ENCODE peak calls at places on chromosomes 6 and 20, in ten cellular contexts. One of them, this sample, is unnamed. For H3K9me3, the result is how much of the 10 kb centered on the place peaks cover.

GRCh38 chr6:105272783-105273182 is 93.0 kb upstream of the POPDC3 start:
- DNase-seq in Karpas-422: no peak
- DNase-seq in A549: peak
- DNase-seq in mammary epithelial cell: no peak
- DNase-seq in WERI-Rb-1: peak
- DNase-seq in pancreas: peak
- DNase-seq in HCT116: no peak
- DNase-seq in astrocyte: no peak
- DNase-seq in mesenchymal stem cell: no peak
- DNase-seq in iPS DF 6.9: no peak
- DNase-seq in this sample: no peak

GRCh38 chr20:24590193-24590982 is 121.0 kb downstream of the SYNDIG1 start:
- DNase-seq in Karpas-422: no peak
- DNase-seq in A549: no peak
- DNase-seq in mammary epithelial cell: no peak
- DNase-seq in WERI-Rb-1: no peak
- DNase-seq in pancreas: no peak
- DNase-seq in HCT116: no peak
- DNase-seq in astrocyte: no peak
- DNase-seq in mesenchymal stem cell: no peak
- DNase-seq in iPS DF 6.9: no peak
- DNase-seq in this sample: no peak

GRCh38 chr6:94213176-94213575 is 793.8 kb upstream of the EPHA7 start:
- DNase-seq in Karpas-422: no peak
- DNase-seq in A549: no peak
- DNase-seq in mammary epithelial cell: no peak
- DNase-seq in WERI-Rb-1: no peak
- DNase-seq in pancreas: no peak
- DNase-seq in HCT116: no peak
- DNase-seq in astrocyte: no peak
- DNase-seq in mesenchymal stem cell: peak
- DNase-seq in iPS DF 6.9: no peak
- DNase-seq in this sample: no peak

GRCh38 chr6:10855233-10855632 is 16.9 kb upstream of the MAK start:
- DNase-seq in Karpas-422: no peak
- DNase-seq in A549: no peak
- DNase-seq in mammary epithelial cell: no peak
- DNase-seq in WERI-Rb-1: no peak
- DNase-seq in pancreas: no peak
- DNase-seq in HCT116: no peak
- DNase-seq in astrocyte: no peak
- DNase-seq in mesenchymal stem cell: no peak
- DNase-seq in iPS DF 6.9: no peak
- DNase-seq in this sample: no peak

GRCh38 chr6:170212956-170213636 is 77.8 kb downstream of the DLL1 start:
- DNase-seq in Karpas-422: no peak
- DNase-seq in A549: no peak
- DNase-seq in mammary epithelial cell: no peak
- DNase-seq in WERI-Rb-1: no peak
- DNase-seq in pancreas: no peak
- DNase-seq in HCT116: no peak
- DNase-seq in astrocyte: no peak
- DNase-seq in mesenchymal stem cell: no peak
- DNase-seq in iPS DF 6.9: no peak
- DNase-seq in this sample: no peak

GRCh38 chr6:40350193-40350941 is 236.8 kb downstream of the LRFN2 start:
- DNase-seq in Karpas-422: no peak
- DNase-seq in A549: no peak
- DNase-seq in mammary epithelial cell: no peak
- DNase-seq in WERI-Rb-1: no peak
- DNase-seq in pancreas: no peak
- DNase-seq in HCT116: no peak
- DNase-seq in astrocyte: no peak
- DNase-seq in mesenchymal stem cell: no peak
- DNase-seq in iPS DF 6.9: no peak
- DNase-seq in this sample: no peak

GRCh38 chr6:1821188-1822183 is 211.8 kb downstream of the FOXC1 start:
- DNase-seq in Karpas-422: no peak
- DNase-seq in A549: no peak
- DNase-seq in mammary epithelial cell: no peak
- DNase-seq in WERI-Rb-1: no peak
- DNase-seq in pancreas: no peak
- DNase-seq in HCT116: no peak
- DNase-seq in astrocyte: peak
- DNase-seq in mesenchymal stem cell: no peak
- DNase-seq in iPS DF 6.9: no peak
- DNase-seq in this sample: no peak

GRCh38 chr6:45387236-45387635 is 9.5 kb upstream of the SUPT3H start:
- DNase-seq in Karpas-422: no peak
- DNase-seq in A549: no peak
- DNase-seq in mammary epithelial cell: no peak
- DNase-seq in WERI-Rb-1: no peak
- DNase-seq in pancreas: no peak
- DNase-seq in HCT116: no peak
- DNase-seq in astrocyte: peak
- DNase-seq in mesenchymal stem cell: no peak
- DNase-seq in iPS DF 6.9: no peak
- DNase-seq in this sample: no peak

DNA sequence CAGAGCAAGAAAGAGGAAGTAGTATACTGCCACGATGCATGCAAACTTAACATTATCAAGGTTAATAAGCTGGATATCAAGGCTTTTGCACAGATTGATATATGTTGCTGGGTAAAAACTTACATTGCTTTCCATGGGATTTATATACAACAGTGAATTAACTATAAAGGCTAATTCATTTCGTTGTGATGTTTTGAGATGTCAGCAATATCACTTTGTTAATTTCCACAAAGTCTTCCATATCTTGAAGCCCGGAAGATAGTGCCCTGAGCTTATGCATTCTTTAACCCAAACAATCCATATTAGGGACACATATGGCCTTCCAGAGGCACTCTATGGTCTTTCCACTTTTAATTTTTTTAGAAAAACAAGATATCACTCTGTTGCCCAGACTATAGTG is 603.5 kb downstream of the MAFB start:
- DNase-seq in Karpas-422: no peak
- DNase-seq in A549: no peak
- DNase-seq in mammary epithelial cell: no peak
- DNase-seq in WERI-Rb-1: no peak
- DNase-seq in pancreas: no peak
- DNase-seq in HCT116: no peak
- DNase-seq in astrocyte: no peak
- DNase-seq in mesenchymal stem cell: no peak
- DNase-seq in iPS DF 6.9: no peak
- DNase-seq in this sample: no peak
- H3K9me3 ChIP-seq in Karpas-422: under half
- H3K9me3 ChIP-seq in A549: under half
- H3K9me3 ChIP-seq in mammary epithelial cell: under half
- H3K9me3 ChIP-seq in WERI-Rb-1: under half
- H3K9me3 ChIP-seq in pancreas: under half
- H3K9me3 ChIP-seq in HCT116: under half
- H3K9me3 ChIP-seq in astrocyte: under half
- H3K9me3 ChIP-seq in mesenchymal stem cell: under half
- H3K9me3 ChIP-seq in iPS DF 6.9: under half
- H3K9me3 ChIP-seq in this sample: under half

GRCh38 chr6:6001443-6001842 is 5.3 kb downstream of the NRN1 start:
- DNase-seq in Karpas-422: no peak
- DNase-seq in A549: no peak
- DNase-seq in mammary epithelial cell: no peak
- DNase-seq in WERI-Rb-1: no peak
- DNase-seq in pancreas: no peak
- DNase-seq in HCT116: no peak
- DNase-seq in astrocyte: no peak
- DNase-seq in mesenchymal stem cell: no peak
- DNase-seq in iPS DF 6.9: no peak
- DNase-seq in this sample: no peak

GRCh38 chr6:6002005-6002808 is 4.5 kb downstream of the NRN1 start:
- DNase-seq in Karpas-422: no peak
- DNase-seq in A549: no peak
- DNase-seq in mammary epithelial cell: no peak
- DNase-seq in WERI-Rb-1: no peak
- DNase-seq in pancreas: peak
- DNase-seq in HCT116: no peak
- DNase-seq in astrocyte: no peak
- DNase-seq in mesenchymal stem cell: no peak
- DNase-seq in iPS DF 6.9: no peak
- DNase-seq in this sample: no peak

GRCh38 chr6:6004147-6004995 is 2.4 kb downstream of the NRN1 start:
- DNase-seq in Karpas-422: peak
- DNase-seq in A549: no peak
- DNase-seq in mammary epithelial cell: peak
- DNase-seq in WERI-Rb-1: peak
- DNase-seq in pancreas: no peak
- DNase-seq in HCT116: no peak
- DNase-seq in astrocyte: no peak
- DNase-seq in mesenchymal stem cell: no peak
- DNase-seq in iPS DF 6.9: no peak
- DNase-seq in this sample: no peak

GRCh38 chr6:6003334-6004146 is 3.2 kb downstream of the NRN1 start:
- DNase-seq in Karpas-422: peak
- DNase-seq in A549: no peak
- DNase-seq in mammary epithelial cell: peak
- DNase-seq in WERI-Rb-1: peak
- DNase-seq in pancreas: peak
- DNase-seq in HCT116: no peak
- DNase-seq in astrocyte: no peak
- DNase-seq in mesenchymal stem cell: no peak
- DNase-seq in iPS DF 6.9: no peak
- DNase-seq in this sample: no peak

DNA sequence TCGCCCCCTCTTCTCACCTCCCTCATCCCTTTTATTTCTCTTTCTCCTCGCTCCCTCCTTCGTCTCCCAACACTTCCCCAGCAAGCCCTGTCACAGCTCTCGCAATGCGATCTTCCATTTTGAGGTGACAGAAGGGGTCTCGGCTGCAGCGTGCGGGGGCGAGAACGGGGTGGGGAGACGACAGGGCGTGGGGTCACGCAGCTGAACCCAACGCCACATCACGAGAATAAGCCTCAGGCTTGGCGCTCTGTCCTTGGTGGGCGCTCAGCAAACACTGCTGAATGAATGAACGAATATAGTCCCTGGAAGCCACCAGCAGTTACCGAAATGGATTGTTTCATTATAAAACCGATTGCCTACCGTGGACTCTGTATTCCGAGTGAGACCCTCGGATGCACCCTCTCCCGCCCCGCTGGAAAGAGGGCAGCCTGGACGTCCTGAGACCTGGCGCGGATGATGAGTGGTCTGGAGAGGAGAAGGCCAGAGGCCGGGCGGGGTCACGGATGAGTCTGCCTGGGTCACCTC is 3.9 kb downstream of the NRN1 start:
- DNase-seq in Karpas-422: no peak
- DNase-seq in A549: no peak
- DNase-seq in mammary epithelial cell: no peak
- DNase-seq in WERI-Rb-1: no peak
- DNase-seq in pancreas: peak
- DNase-seq in HCT116: no peak
- DNase-seq in astrocyte: no peak
- DNase-seq in mesenchymal stem cell: no peak
- DNase-seq in iPS DF 6.9: no peak
- DNase-seq in this sample: no peak
- H3K4me3 ChIP-seq in Karpas-422: no peak
- H3K4me3 ChIP-seq in A549: no peak
- H3K4me3 ChIP-seq in mammary epithelial cell: no peak
- H3K4me3 ChIP-seq in WERI-Rb-1: peak
- H3K4me3 ChIP-seq in pancreas: no peak
- H3K4me3 ChIP-seq in HCT116: no peak
- H3K4me3 ChIP-seq in astrocyte: no peak
- H3K4me3 ChIP-seq in mesenchymal stem cell: peak
- H3K4me3 ChIP-seq in iPS DF 6.9: peak
- H3K4me3 ChIP-seq in this sample: no peak

DNA sequence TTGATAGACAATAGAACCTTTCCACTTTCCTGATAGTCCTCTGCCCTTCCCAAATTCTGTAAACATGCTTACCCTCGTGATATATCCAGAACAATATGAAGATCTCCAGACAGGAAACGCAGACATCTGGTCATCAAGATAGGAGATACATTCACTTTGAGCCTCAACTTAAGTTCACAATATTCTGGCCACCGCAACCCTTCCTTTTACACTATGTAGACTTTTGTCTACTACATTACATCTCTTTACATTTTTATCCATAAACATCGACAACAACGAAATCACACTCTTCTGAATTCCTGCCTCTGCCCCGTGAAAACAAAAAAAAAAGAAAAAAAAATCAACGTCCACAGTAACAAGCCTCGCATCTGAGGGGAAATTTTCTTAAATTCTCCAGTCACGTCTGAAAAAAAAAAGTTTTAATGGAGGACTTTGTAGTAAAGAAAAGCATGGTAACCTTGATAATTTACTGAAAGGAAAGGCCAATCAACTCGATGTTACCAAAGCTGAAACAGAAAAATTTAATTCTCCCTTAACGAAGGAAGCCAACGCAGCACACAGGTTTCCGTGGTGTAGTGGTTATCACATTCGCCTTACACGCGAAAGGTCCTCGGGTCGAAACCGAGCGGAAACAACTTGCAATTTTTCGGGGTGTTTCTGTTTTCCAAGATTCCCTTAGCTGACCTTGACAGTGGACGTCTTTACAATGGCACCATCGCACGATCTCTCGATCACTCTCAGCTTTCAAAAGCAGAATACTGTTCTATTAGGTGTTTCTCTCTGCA is 21.8 kb downstream of the POM121L2 start:
- DNase-seq in Karpas-422: no peak
- DNase-seq in A549: peak
- DNase-seq in mammary epithelial cell: peak
- DNase-seq in WERI-Rb-1: no peak
- DNase-seq in pancreas: no peak
- DNase-seq in HCT116: no peak
- DNase-seq in astrocyte: peak
- DNase-seq in mesenchymal stem cell: no peak
- DNase-seq in iPS DF 6.9: no peak
- DNase-seq in this sample: no peak
- H3K9me3 ChIP-seq in Karpas-422: under half
- H3K9me3 ChIP-seq in A549: under half
- H3K9me3 ChIP-seq in mammary epithelial cell: under half
- H3K9me3 ChIP-seq in WERI-Rb-1: half or more
- H3K9me3 ChIP-seq in pancreas: under half
- H3K9me3 ChIP-seq in HCT116: under half
- H3K9me3 ChIP-seq in astrocyte: under half
- H3K9me3 ChIP-seq in mesenchymal stem cell: under half
- H3K9me3 ChIP-seq in iPS DF 6.9: under half
- H3K9me3 ChIP-seq in this sample: under half

DNA sequence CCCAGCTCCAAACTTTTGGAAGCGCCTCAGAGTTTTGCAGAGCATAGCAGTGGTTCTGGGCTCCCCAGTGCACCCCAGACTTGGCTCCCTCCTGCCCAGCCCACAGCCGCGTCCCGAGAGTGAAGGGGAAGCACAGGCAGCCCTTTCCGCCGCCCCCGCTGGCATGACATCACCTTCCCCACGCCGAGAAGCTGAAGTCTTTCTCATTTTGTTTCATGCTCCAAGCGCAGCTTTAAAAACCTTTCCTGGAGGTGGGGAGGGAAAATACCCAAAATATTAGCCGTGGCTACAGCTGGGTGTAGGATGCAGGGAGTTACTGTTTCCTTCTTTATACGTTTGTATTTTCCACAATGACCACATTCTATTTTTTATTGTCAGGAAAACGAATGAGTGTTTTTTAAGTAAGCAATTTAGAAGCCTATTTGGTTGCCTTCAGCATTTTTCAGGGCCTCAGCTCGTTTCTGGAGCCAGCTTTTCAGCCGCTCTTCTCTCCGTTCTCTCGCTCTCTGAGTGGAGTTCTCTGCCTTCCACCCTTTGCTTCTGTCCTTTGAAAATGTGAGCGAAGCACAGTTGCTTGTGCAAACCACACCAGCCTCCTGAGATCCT is 72.8 kb downstream of the SNX5 start:
- DNase-seq in Karpas-422: no peak
- DNase-seq in A549: no peak
- DNase-seq in mammary epithelial cell: peak
- DNase-seq in WERI-Rb-1: no peak
- DNase-seq in pancreas: no peak
- DNase-seq in HCT116: no peak
- DNase-seq in astrocyte: peak
- DNase-seq in mesenchymal stem cell: peak
- DNase-seq in iPS DF 6.9: no peak
- DNase-seq in this sample: no peak
- H3K4me3 ChIP-seq in Karpas-422: no peak
- H3K4me3 ChIP-seq in A549: no peak
- H3K4me3 ChIP-seq in mammary epithelial cell: peak
- H3K4me3 ChIP-seq in WERI-Rb-1: no peak
- H3K4me3 ChIP-seq in pancreas: no peak
- H3K4me3 ChIP-seq in HCT116: no peak
- H3K4me3 ChIP-seq in astrocyte: peak
- H3K4me3 ChIP-seq in mesenchymal stem cell: peak
- H3K4me3 ChIP-seq in iPS DF 6.9: no peak
- H3K4me3 ChIP-seq in this sample: peak